ENCODE peak calls at places on chromosomes 3 and 15, in eight cellular contexts. One of them, this sample, is unnamed.

GRCh38 chr3:182050932-182051331 is 339.2 kb downstream of the SOX2 start:
- DNase-seq in tibial artery: no peak
- DNase-seq in kidney epithelial cell: no peak
- DNase-seq in activated CD8-positive, alpha-beta memory T cell treated with anti-CD3 and anti-CD28 coated beads for 24 hours: no peak
- DNase-seq in natural killer cell: no peak
- DNase-seq in NAMALWA: no peak
- DNase-seq in sciatic nerve: no peak
- DNase-seq in effector CD4-positive, alpha-beta T cell: no peak
- DNase-seq in this sample: no peak

GRCh38 chr3:143352850-143353550 is 233.4 kb downstream of the CHST2 start:
- DNase-seq in effector CD4-positive, alpha-beta T cell: no peak
- DNase-seq in kidney epithelial cell: no peak
- DNase-seq in activated CD8-positive, alpha-beta memory T cell treated with anti-CD3 and anti-CD28 coated beads for 24 hours: no peak
- DNase-seq in natural killer cell: no peak
- DNase-seq in NAMALWA: no peak
- DNase-seq in tibial artery: no peak
- DNase-seq in sciatic nerve: no peak
- DNase-seq in this sample: no peak

GRCh38 chr3:53796161-53796560 is 50.1 kb downstream of the CHDH start:
- DNase-seq in tibial artery: no peak
- DNase-seq in natural killer cell: no peak
- DNase-seq in kidney epithelial cell: no peak
- DNase-seq in activated CD8-positive, alpha-beta memory T cell treated with anti-CD3 and anti-CD28 coated beads for 24 hours: no peak
- DNase-seq in effector CD4-positive, alpha-beta T cell: no peak
- DNase-seq in sciatic nerve: no peak
- DNase-seq in NAMALWA: no peak
- DNase-seq in this sample: no peak

GRCh38 chr15:52805351-52806283 is 15.5 kb upstream of the ONECUT1 start:
- DNase-seq in kidney epithelial cell: no peak
- DNase-seq in natural killer cell: no peak
- DNase-seq in activated CD8-positive, alpha-beta memory T cell treated with anti-CD3 and anti-CD28 coated beads for 24 hours: peak; percentile 65
- DNase-seq in NAMALWA: no peak
- DNase-seq in sciatic nerve: no peak
- DNase-seq in tibial artery: no peak
- DNase-seq in effector CD4-positive, alpha-beta T cell: no peak
- DNase-seq in this sample: no peak

GRCh38 chr3:53996153-53996861 is 104.6 kb upstream of the SELENOK start:
- DNase-seq in natural killer cell: no peak
- DNase-seq in tibial artery: no peak
- DNase-seq in activated CD8-positive, alpha-beta memory T cell treated with anti-CD3 and anti-CD28 coated beads for 24 hours: no peak
- DNase-seq in kidney epithelial cell: no peak
- DNase-seq in NAMALWA: no peak
- DNase-seq in sciatic nerve: no peak
- DNase-seq in effector CD4-positive, alpha-beta T cell: no peak
- DNase-seq in this sample: no peak

GRCh38 chr15:85956515-85957275 is 123.0 kb upstream of the AGBL1 start:
- DNase-seq in sciatic nerve: no peak
- DNase-seq in effector CD4-positive, alpha-beta T cell: no peak
- DNase-seq in kidney epithelial cell: no peak
- DNase-seq in natural killer cell: no peak
- DNase-seq in tibial artery: no peak
- DNase-seq in activated CD8-positive, alpha-beta memory T cell treated with anti-CD3 and anti-CD28 coated beads for 24 hours: no peak
- DNase-seq in NAMALWA: no peak
- DNase-seq in this sample: no peak

GRCh38 chr3:138396752-138397410 is 37.5 kb upstream of the ESYT3 start:
- DNase-seq in kidney epithelial cell: no peak
- DNase-seq in sciatic nerve: no peak
- DNase-seq in NAMALWA: peak; percentile 22
- DNase-seq in natural killer cell: no peak
- DNase-seq in tibial artery: peak; percentile 29
- DNase-seq in effector CD4-positive, alpha-beta T cell: no peak
- DNase-seq in activated CD8-positive, alpha-beta memory T cell treated with anti-CD3 and anti-CD28 coated beads for 24 hours: no peak
- DNase-seq in this sample: no peak

GRCh38 chr3:40191850-40192448 is 117.6 kb upstream of the EIF1B start:
- DNase-seq in activated CD8-positive, alpha-beta memory T cell treated with anti-CD3 and anti-CD28 coated beads for 24 hours: peak; percentile 77
- DNase-seq in kidney epithelial cell: no peak
- DNase-seq in tibial artery: no peak
- DNase-seq in sciatic nerve: peak; percentile 77
- DNase-seq in natural killer cell: peak; percentile 48
- DNase-seq in NAMALWA: peak; percentile 78
- DNase-seq in effector CD4-positive, alpha-beta T cell: peak; percentile 48
- DNase-seq in this sample: peak; percentile 52

GRCh38 chr3:136960838-136961836 is 3.4 kb downstream of the IL20RB start:
- DNase-seq in activated CD8-positive, alpha-beta memory T cell treated with anti-CD3 and anti-CD28 coated beads for 24 hours: no peak
- DNase-seq in tibial artery: no peak
- DNase-seq in sciatic nerve: no peak
- DNase-seq in NAMALWA: no peak
- DNase-seq in effector CD4-positive, alpha-beta T cell: no peak
- DNase-seq in kidney epithelial cell: peak; percentile 32
- DNase-seq in natural killer cell: no peak
- DNase-seq in this sample: peak; percentile 54

GRCh38 chr3:186717039-186717457 is at the start of gene KNG1:
- DNase-seq in tibial artery: no peak
- DNase-seq in activated CD8-positive, alpha-beta memory T cell treated with anti-CD3 and anti-CD28 coated beads for 24 hours: no peak
- DNase-seq in natural killer cell: no peak
- DNase-seq in sciatic nerve: no peak
- DNase-seq in NAMALWA: no peak
- DNase-seq in effector CD4-positive, alpha-beta T cell: no peak
- DNase-seq in kidney epithelial cell: no peak
- DNase-seq in this sample: no peak

GRCh38 chr15:74793135-74794028 is 11.5 kb downstream of the CSK start:
- DNase-seq in effector CD4-positive, alpha-beta T cell: peak; percentile 78
- DNase-seq in NAMALWA: peak; percentile 71
- DNase-seq in sciatic nerve: no peak
- DNase-seq in kidney epithelial cell: no peak
- DNase-seq in natural killer cell: peak; percentile 72
- DNase-seq in activated CD8-positive, alpha-beta memory T cell treated with anti-CD3 and anti-CD28 coated beads for 24 hours: peak; percentile 85
- DNase-seq in tibial artery: no peak
- DNase-seq in this sample: no peak

GRCh38 chr15:40584191-40584590 is 9.9 kb upstream of the KNL1 start:
- DNase-seq in sciatic nerve: no peak
- DNase-seq in activated CD8-positive, alpha-beta memory T cell treated with anti-CD3 and anti-CD28 coated beads for 24 hours: no peak
- DNase-seq in natural killer cell: no peak
- DNase-seq in effector CD4-positive, alpha-beta T cell: no peak
- DNase-seq in kidney epithelial cell: no peak
- DNase-seq in NAMALWA: no peak
- DNase-seq in tibial artery: no peak
- DNase-seq in this sample: no peak

This sample was measured in ACHN.